ENCODE peak calls at places on chromosomes 12 and 14, in eight cellular contexts. B is spleen, S is sigmoid colon, H is tibial artery, Z is GM23248, F is A549, K is psoas muscle, G is uterus. L is an unnamed sample.

GRCh38 chr12:51847830-51848727 is at the start of gene FIGNL2:
- DNase-seq in Z (peak; percentile 35), G (no peak), S (no peak), F (peak; percentile 38), K (peak; percentile 32), H (no peak), B (no peak), L (no peak)

GRCh38 chr14:101763941-101764709 is 2.6 kb downstream of the PPP2R5C start:
- DNase-seq in F (no peak), Z (no peak), H (no peak), S (no peak), G (no peak), K (no peak), B (peak; percentile 51), L (peak; percentile 68)

GRCh38 chr14:73025544-73025943 is 1.4 kb downstream of the ZFYVE1 start:
- DNase-seq in Z (peak; percentile 70), H (no peak), F (no peak), G (no peak), B (no peak), S (no peak), K (no peak), L (no peak)

GRCh38 chr12:105013892-105014291 is 27.8 kb downstream of the NOPCHAP1 start:
- DNase-seq in S (no peak), F (no peak), K (no peak), B (no peak), Z (peak; percentile 37), H (no peak), G (no peak), L (no peak)

GRCh38 chr14:101078892-101079221 is 175.3 kb upstream of the RTL1 start:
- DNase-seq in G (no peak), F (no peak), B (peak; percentile 51), Z (no peak), K (no peak), H (peak; percentile 13), S (no peak), L (peak; percentile 23)

GRCh38 chr14:21346532-21347135 is 37.2 kb downstream of the SUPT16H start:
- DNase-seq in B (no peak), K (no peak), F (no peak), Z (peak; percentile 71), S (no peak), H (no peak), G (no peak), L (no peak)

GRCh38 chr12:43294881-43295280 is 257.1 kb downstream of the ADAMTS20 start:
- DNase-seq in B (no peak), K (no peak), F (no peak), Z (no peak), S (no peak), G (no peak), H (no peak), L (no peak)

GRCh38 chr12:117587646-117588287 is 226.3 kb upstream of the NOS1 start:
- DNase-seq in S (no peak), K (peak; percentile 45), F (peak; percentile 77), Z (peak; percentile 54), B (no peak), G (no peak), H (peak; percentile 40), L (peak; percentile 51)

GRCh38 chr14:31949709-31950108 is 127.4 kb upstream of the ARHGAP5 start:
- DNase-seq in B (no peak), G (no peak), H (no peak), S (no peak), K (no peak), Z (peak; percentile 56), F (no peak), L (no peak)

GRCh38 chr14:65506801-65507200 is 94.3 kb downstream of the FUT8 start:
- DNase-seq in F (no peak), S (no peak), Z (no peak), K (no peak), B (no peak), G (no peak), H (no peak), L (no peak)

GRCh38 chr14:51780741-51781140 is 79.7 kb upstream of the GNG2 start:
- DNase-seq in G (no peak), S (no peak), H (no peak), F (no peak), Z (peak; percentile 66), B (no peak), K (no peak), L (no peak)

GRCh38 chr12:22692964-22693555 is 68.1 kb downstream of the ETNK1 start:
- DNase-seq in S (peak; percentile 60), G (no peak), K (no peak), B (no peak), F (no peak), H (no peak), Z (no peak), L (no peak)

GRCh38 chr12:121060149-121061001 is 21.3 kb upstream of the OASL start:
- DNase-seq in H (no peak), Z (peak; percentile 77), B (peak; percentile 85), F (peak; percentile 38), G (no peak), K (no peak), S (no peak), L (no peak)

GRCh38 chr14:32313977-32314376 is 15.1 kb upstream of the AKAP6 start:
- DNase-seq in K (no peak), S (no peak), H (no peak), G (no peak), Z (no peak), F (no peak), B (no peak), L (no peak)

GRCh38 chr12:5511644-5512584 is 80.0 kb downstream of the NTF3 start:
- DNase-seq in S (peak; percentile 64), Z (peak; percentile 54), B (peak; percentile 81), K (peak; percentile 27), G (no peak), F (peak; percentile 7), H (no peak), L (no peak)

GRCh38 chr14:62710811-62711210 is 334.4 kb downstream of the KCNH5 start:
- DNase-seq in S (no peak), G (no peak), F (no peak), H (no peak), B (no peak), K (no peak), Z (no peak), L (no peak)

GRCh38 chr14:30982583-30982982 is 42.9 kb upstream of the AP4S1 start:
- DNase-seq in G (no peak), K (no peak), S (no peak), B (no peak), Z (no peak), H (no peak), F (no peak), L (no peak)

GRCh38 chr12:25052191-25053020 is 103.5 kb upstream of the BCAT1 start:
- DNase-seq in F (no peak), G (no peak), K (no peak), S (no peak), Z (no peak), B (peak; percentile 78), H (no peak), L (peak; percentile 36)

GRCh38 chr12:46627686-46628085 is 198.1 kb downstream of the SLC38A4 start:
- DNase-seq in H (no peak), B (no peak), F (no peak), K (no peak), G (no peak), S (no peak), Z (no peak), L (no peak)

GRCh38 chr12:113231275-113232231 is 10.3 kb downstream of the TPCN1 start:
- DNase-seq in G (no peak), H (peak; percentile 1), Z (peak; percentile 42), F (no peak), S (peak; percentile 25), B (peak; percentile 62), K (no peak), L (no peak)

GRCh38 chr12:123111498-123112165 is 39.3 kb downstream of the PITPNM2 start:
- DNase-seq in H (no peak), F (no peak), Z (no peak), S (no peak), B (no peak), G (no peak), K (no peak), L (no peak)

GRCh38 chr14:54599932-54600331 is 33.0 kb downstream of the SAMD4A start:
- DNase-seq in S (no peak), F (no peak), H (no peak), Z (peak; percentile 35), G (no peak), B (no peak), K (no peak), L (no peak)

GRCh38 chr12:34373926-34374325 is 351.6 kb downstream of the ALG10 start:
- DNase-seq in S (no peak), G (no peak), Z (no peak), K (no peak), F (no peak), B (no peak), H (no peak), L (no peak)

GRCh38 chr12:34376133-34376799 is 354.0 kb downstream of the ALG10 start:
- DNase-seq in G (no peak), K (no peak), S (no peak), Z (no peak), B (no peak), F (no peak), H (no peak), L (no peak)

GRCh38 chr12:34372003-34372402 is 349.7 kb downstream of the ALG10 start:
- DNase-seq in S (no peak), H (no peak), G (no peak), Z (no peak), K (no peak), B (no peak), F (no peak), L (no peak)

GRCh38 chr12:34368079-34368478 is 345.8 kb downstream of the ALG10 start:
- DNase-seq in S (no peak), G (no peak), Z (no peak), B (no peak), F (no peak), K (no peak), H (no peak), L (no peak)

GRCh38 chr12:34371050-34371449 is 348.8 kb downstream of the ALG10 start:
- DNase-seq in Z (no peak), H (no peak), S (no peak), G (no peak), B (no peak), K (no peak), F (no peak), L (no peak)
- H3K9me3 ChIP-seq in Z (no peaks in the 10 kb centered on the region), H (peaks cover 8% of the 10 kb centered on the region), S (peaks cover 15% of the 10 kb centered on the region), G (peaks cover 9% of the 10 kb centered on the region), B (peaks cover 100% of the 10 kb centered on the region), K (no peaks in the 10 kb centered on the region), F (no peaks in the 10 kb centered on the region), L (no peaks in the 10 kb centered on the region)

GRCh38 chr12:40011775-40012129 is 94.1 kb downstream of the SLC2A13 start:
- DNase-seq in Z (no peak), S (no peak), G (no peak), F (no peak), B (no peak), K (no peak), H (no peak), L (no peak)
- H3K4me3 ChIP-seq in Z (peak overlapping the region; percentile 55), S (peak overlapping the region; percentile 7), G (no peak overlapping the region), F (no peak overlapping the region), B (peak overlapping the region; percentile 62), K (peak overlapping the region; percentile 32), H (peak overlapping the region; percentile 41), L (no peak overlapping the region)

GRCh38 chr12:3976351-3976938 is 103.2 kb upstream of the PARP11 start:
- DNase-seq in S (no peak), G (no peak), H (no peak), K (no peak), Z (no peak), F (no peak), B (no peak), L (no peak)
- H3K27ac ChIP-seq in S (no peak overlapping the region), G (no peak overlapping the region), H (no peak overlapping the region), K (no peak overlapping the region), Z (no peak overlapping the region), F (no peak overlapping the region), B (no peak overlapping the region), L (no peak overlapping the region)

GRCh38 chr14:27012641-27013040 is 414.8 kb upstream of the NOVA1 start:
- DNase-seq in B (no peak), H (no peak), K (no peak), Z (no peak), F (no peak), G (no peak), S (no peak), L (no peak)

GRCh38 chr14:27015046-27015445 is 417.2 kb upstream of the NOVA1 start:
- DNase-seq in S (no peak), B (no peak), Z (no peak), K (no peak), F (no peak), G (no peak), H (no peak), L (no peak)
- H3K9me3 ChIP-seq in S (no peaks in the 10 kb centered on the region), B (no peaks in the 10 kb centered on the region), Z (no peaks in the 10 kb centered on the region), K (no peaks in the 10 kb centered on the region), F (no peaks in the 10 kb centered on the region), G (no peaks in the 10 kb centered on the region), H (no peaks in the 10 kb centered on the region), L (no peaks in the 10 kb centered on the region)

L was measured in lung.